ENCODE peak calls at places on chromosomes 5 and 9, in nine cellular contexts. U, K, C, W, B, D, Y, T and P are unnamed samples.

GRCh38 chr5:1966461-1966860 is 83.7 kb upstream of the IRX4 start:
- DNase-seq in U (no peak), K (no peak), C (no peak), W (no peak), B (no peak), D (no peak), Y (no peak), T (no peak), P (no peak)

GRCh38 chr5:36602711-36603321 is 3.6 kb upstream of the SLC1A3 start:
- DNase-seq in U (no peak), K (no peak), C (no peak), W (no peak), B (no peak), D (no peak), Y (peak), T (no peak), P (peak)

GRCh38 chr5:149337746-149338145 is 7.6 kb upstream of the GRPEL2 start:
- DNase-seq in U (no peak), K (no peak), C (no peak), W (no peak), B (no peak), D (no peak), Y (no peak), T (no peak), P (no peak)

GRCh38 chr5:179243333-179243732 is 101.9 kb downstream of the ADAMTS2 start:
- DNase-seq in U (peak), K (peak), C (no peak), W (peak), B (no peak), D (peak), Y (no peak), T (no peak), P (peak)

GRCh38 chr9:34654317-34655083 is 2.5 kb downstream of the IL11RA start:
- DNase-seq in U (peak), K (no peak), C (no peak), W (no peak), B (no peak), D (peak), Y (no peak), T (peak), P (no peak)

GRCh38 chr5:135391123-135391868 is 7.7 kb downstream of the MACROH2A1 start:
- DNase-seq in U (peak), K (peak), C (no peak), W (peak), B (no peak), D (peak), Y (peak), T (no peak), P (peak)

GRCh38 chr5:14463629-14464028 is 118.0 kb upstream of the OTULINL start:
- DNase-seq in U (peak), K (peak), C (no peak), W (peak), B (no peak), D (no peak), Y (no peak), T (no peak), P (peak)

GRCh38 chr5:139215176-139215975 is 17.2 kb upstream of the SIL1 start:
- DNase-seq in U (no peak), K (peak), C (no peak), W (no peak), B (no peak), D (no peak), Y (no peak), T (no peak), P (no peak)

GRCh38 chr9:72203205-72203803 is 54.1 kb downstream of the GDA start:
- DNase-seq in U (peak), K (peak), C (peak), W (peak), B (peak), D (peak), Y (peak), T (peak), P (peak)

GRCh38 chr5:36723921-36724320 is 117.5 kb downstream of the SLC1A3 start:
- DNase-seq in U (no peak), K (peak), C (no peak), W (no peak), B (no peak), D (no peak), Y (no peak), T (no peak), P (no peak)

GRCh38 chr5:168364738-168365550 is 73.5 kb downstream of the WWC1 start:
- DNase-seq in U (peak), K (peak), C (no peak), W (peak), B (no peak), D (peak), Y (peak), T (peak), P (peak)

GRCh38 chr5:140115186-140115500 is 1.2 kb downstream of the PURA start:
- DNase-seq in U (no peak), K (no peak), C (no peak), W (no peak), B (no peak), D (no peak), Y (no peak), T (no peak), P (no peak)

GRCh38 chr5:128378636-128379035 is 159.4 kb downstream of the FBN2 start:
- DNase-seq in U (no peak), K (no peak), C (no peak), W (no peak), B (no peak), D (no peak), Y (no peak), T (no peak), P (no peak)

GRCh38 chr5:39624890-39625289 is 200.1 kb upstream of the DAB2 start:
- DNase-seq in U (no peak), K (peak), C (no peak), W (peak), B (no peak), D (no peak), Y (peak), T (no peak), P (no peak)

GRCh38 chr5:67393211-67393610 is 196.6 kb upstream of the CD180 start:
- DNase-seq in U (no peak), K (no peak), C (no peak), W (no peak), B (no peak), D (no peak), Y (no peak), T (no peak), P (no peak)